ENCODE peak calls at places on chromosome 19, in four cellular contexts. G, F, J and T are unnamed samples.

GRCh38 chr19:33577947-33578346 is 43.8 kb upstream of the CHST8 start:
- DNase-seq in G (no peak), F (no peak), J (no peak), T (no peak)

GRCh38 chr19:53912653-53913052 is 3.6 kb downstream of the CACNG7 start:
- DNase-seq in G (peak), F (no peak), J (no peak), T (no peak)

GRCh38 chr19:38867176-38867780 is 10.8 kb downstream of the RINL start:
- DNase-seq in G (no peak), F (no peak), J (no peak), T (no peak)

GRCh38 chr19:51508059-51508733 is 6.6 kb upstream of the SIGLEC12 start:
- DNase-seq in G (no peak), F (no peak), J (no peak), T (no peak)

GRCh38 chr19:41411682-41412265 is 14.2 kb downstream of the BCKDHA start:
- DNase-seq in G (no peak), F (no peak), J (no peak), T (no peak)

GRCh38 chr19:18869781-18870530 is 26.0 kb downstream of the CERS1 start:
- DNase-seq in G (no peak), F (no peak), J (no peak), T (no peak)

GRCh38 chr19:45382426-45382825 is 12.1 kb upstream of the ERCC2 start:
- DNase-seq in G (no peak), F (no peak), J (no peak), T (no peak)

GRCh38 chr19:51702754-51703654 is 9.9 kb downstream of the SPACA6 start:
- DNase-seq in G (no peak), F (no peak), J (peak), T (no peak)

GRCh38 chr19:6772028-6772865 is at the start of gene VAV1:
- DNase-seq in G (peak), F (no peak), J (no peak), T (peak)